ENCODE peak calls at places on chromosomes 1 and 21, in nine cellular contexts. D, P, L, Z, X, V, G, T and K are unnamed samples.

GRCh38 chr1:190320952-190321351 is 156.7 kb downstream of the BRINP3 start:
- DNase-seq in X (no peak), G (no peak), L (peak; percentile 10), P (no peak), T (no peak), D (peak; percentile 44), V (peak; percentile 69), Z (no peak), K (peak; percentile 13)

GRCh38 chr1:51410568-51411460 is 80.5 kb upstream of the TTC39A start:
- DNase-seq in G (no peak), T (no peak), Z (peak; percentile 34), D (peak; percentile 25), P (no peak), V (no peak), X (no peak), L (no peak), K (no peak)

GRCh38 chr1:110538082-110538481 is 19.1 kb upstream of the KCNA10 start:
- DNase-seq in X (no peak), G (no peak), Z (no peak), P (no peak), D (no peak), V (no peak), L (no peak), T (no peak), K (no peak)

GRCh38 chr1:222454782-222455181 is 93.1 kb downstream of the HHIPL2 start:
- DNase-seq in L (no peak), T (no peak), P (no peak), X (peak; percentile 22), D (no peak), V (no peak), G (no peak), Z (no peak), K (peak; percentile 27)

GRCh38 chr1:181545385-181545784 is 62.1 kb downstream of the CACNA1E start:
- DNase-seq in V (no peak), L (no peak), T (no peak), X (no peak), Z (no peak), G (no peak), P (no peak), D (no peak), K (no peak)

GRCh38 chr1:177922209-177922608 is 47.6 kb downstream of the SEC16B start:
- DNase-seq in Z (no peak), L (no peak), D (no peak), G (no peak), T (no peak), V (no peak), P (no peak), X (no peak), K (no peak)

GRCh38 chr1:63690966-63691365 is 82.9 kb upstream of the ROR1 start:
- DNase-seq in X (no peak), V (no peak), D (no peak), T (no peak), G (no peak), P (no peak), Z (no peak), L (no peak), K (no peak)

GRCh38 chr1:37152491-37152890 is 118.2 kb upstream of the GRIK3 start:
- DNase-seq in T (no peak), X (no peak), Z (no peak), L (no peak), P (no peak), V (no peak), G (no peak), D (no peak), K (no peak)

GRCh38 chr1:65949230-65949626 is 156.5 kb downstream of the PDE4B start:
- DNase-seq in G (no peak), P (no peak), D (no peak), V (peak; percentile 90), L (no peak), T (no peak), Z (no peak), X (peak; percentile 31), K (no peak)

GRCh38 chr1:214455971-214456867 is 95.2 kb downstream of the PTPN14 start:
- DNase-seq in V (no peak), X (no peak), L (no peak), G (no peak), P (no peak), D (no peak), Z (no peak), T (no peak), K (peak; percentile 59)

GRCh38 chr21:31203371-31204054 is 140.5 kb downstream of the TIAM1 start:
- DNase-seq in G (no peak), V (peak; percentile 45), X (no peak), D (peak; percentile 82), P (no peak), Z (no peak), T (no peak), L (no peak), K (peak; percentile 22)

GRCh38 chr1:64550505-64550904 is 80.6 kb downstream of the CACHD1 start:
- DNase-seq in T (no peak), G (no peak), Z (no peak), L (no peak), P (peak; percentile 65), D (no peak), X (no peak), V (no peak), K (peak; percentile 51)

GRCh38 chr1:61626820-61627219 is 98.1 kb downstream of the TM2D1 start:
- DNase-seq in L (no peak), V (no peak), T (no peak), D (no peak), X (no peak), G (no peak), P (no peak), Z (no peak), K (no peak)

GRCh38 chr1:15046487-15047165 is 106.9 kb upstream of the TMEM51 start:
- DNase-seq in T (peak; percentile 11), Z (peak; percentile 38), D (peak; percentile 79), L (peak; percentile 74), G (peak; percentile 60), V (peak; percentile 86), X (peak; percentile 65), P (peak; percentile 29), K (peak; percentile 63)

GRCh38 chr1:207823880-207824566 is 72.2 kb downstream of the CD46 start:
- DNase-seq in T (peak; percentile 69), D (peak; percentile 94), G (peak; percentile 92), X (peak; percentile 89), Z (peak; percentile 76), P (peak; percentile 74), L (peak; percentile 93), V (peak; percentile 98), K (peak; percentile 99)

GRCh38 chr1:109570414-109570813 is 22.0 kb downstream of the GNAI3 start:
- DNase-seq in T (no peak), X (no peak), G (no peak), Z (no peak), L (no peak), V (no peak), P (no peak), D (no peak), K (peak; percentile 95)

GRCh38 chr21:36087362-36088138 is 17.7 kb downstream of the CBR1 start:
- DNase-seq in Z (no peak), V (no peak), G (no peak), X (no peak), P (no peak), T (no peak), L (no peak), D (no peak), K (no peak)

GRCh38 chr1:193432979-193433587 is 246.7 kb upstream of the B3GALT2 start:
- DNase-seq in X (no peak), P (no peak), G (no peak), V (no peak), D (no peak), L (no peak), Z (no peak), T (no peak), K (no peak)

GRCh38 chr1:203342192-203342940 is 8.6 kb downstream of the FMOD start:
- DNase-seq in X (peak; percentile 59), Z (no peak), G (peak; percentile 83), L (no peak), T (no peak), P (peak; percentile 41), D (peak; percentile 17), V (peak; percentile 42), K (peak; percentile 35)

GRCh38 chr1:44776749-44777068 is 1.4 kb downstream of the RPS8 start:
- DNase-seq in D (no peak), Z (no peak), X (no peak), V (no peak), G (no peak), P (no peak), L (no peak), T (no peak), K (no peak)
- H3K4me3 ChIP-seq in D (peak overlapping the region; percentile 97), Z (peak overlapping the region; percentile 92), X (peak overlapping the region; percentile 93), V (peak overlapping the region; percentile 74), G (peak overlapping the region; percentile 96), P (peak overlapping the region; percentile 95), L (peak overlapping the region; percentile 92), T (peak overlapping the region; percentile 98), K (peak overlapping the region; percentile 88)

GRCh38 chr1:77961392-77961791 is 17.5 kb downstream of the FUBP1 start:
- DNase-seq in P (no peak), D (no peak), Z (no peak), X (no peak), V (no peak), G (no peak), T (no peak), L (no peak), K (no peak)
- H3K4me3 ChIP-seq in P (no peak overlapping the region), D (no peak overlapping the region), Z (no peak overlapping the region), X (no peak overlapping the region), V (no peak overlapping the region), G (no peak overlapping the region), T (no peak overlapping the region), L (no peak overlapping the region), K (no peak overlapping the region)

DNA sequence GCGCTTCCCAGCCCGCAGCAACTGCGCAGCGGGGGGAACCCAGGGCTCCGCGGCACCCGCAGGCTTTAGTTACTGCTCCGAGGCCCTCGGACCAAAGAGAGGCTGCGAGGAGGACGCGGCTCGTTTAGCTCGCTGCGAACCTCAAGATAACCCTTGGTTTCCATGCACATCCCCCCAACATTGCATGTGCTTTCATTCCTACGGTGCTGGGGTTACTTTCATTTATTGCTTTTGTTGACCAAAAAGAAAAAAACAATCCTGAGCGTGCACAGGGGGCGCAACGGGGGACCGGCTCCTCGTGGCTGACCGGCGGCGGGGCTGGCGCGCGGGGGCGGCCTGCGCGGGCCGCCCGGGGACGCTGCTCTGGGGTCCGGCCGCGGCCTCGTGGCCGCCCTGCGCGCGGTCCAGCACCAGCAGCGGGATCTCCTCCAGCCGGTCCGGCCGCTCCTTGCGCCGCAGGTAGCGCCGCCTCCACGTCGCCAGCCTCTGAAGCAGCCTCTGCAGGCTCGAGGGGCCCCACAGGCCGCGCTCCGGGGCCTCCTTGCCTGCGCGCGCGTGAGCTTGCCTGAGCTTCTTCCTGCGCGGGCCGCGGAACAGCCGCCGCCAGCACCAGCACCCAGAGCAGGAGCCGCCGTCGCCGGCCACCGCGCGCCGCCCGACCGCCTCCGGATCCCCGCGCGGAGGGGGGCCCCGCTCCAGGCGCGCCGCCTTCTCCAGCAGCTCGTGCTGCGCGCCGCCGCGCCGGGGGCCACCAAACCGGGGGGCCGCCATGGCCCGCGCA is 77.4 kb downstream of the DESI2 start:
- DNase-seq in T (no peak), G (no peak), X (peak; percentile 24), Z (peak; percentile 44), P (peak; percentile 9), L (no peak), V (peak; percentile 63), D (peak; percentile 49), K (peak; percentile 4)
- H3K4me3 ChIP-seq in T (peak overlapping the region; percentile 88), G (peak overlapping the region; percentile 43), X (peak overlapping the region; percentile 84), Z (peak overlapping the region; percentile 50), P (peak overlapping the region; percentile 33), L (peak overlapping the region; percentile 57), V (peak overlapping the region; percentile 56), D (peak overlapping the region; percentile 41), K (peak overlapping the region; percentile 44)

DNA sequence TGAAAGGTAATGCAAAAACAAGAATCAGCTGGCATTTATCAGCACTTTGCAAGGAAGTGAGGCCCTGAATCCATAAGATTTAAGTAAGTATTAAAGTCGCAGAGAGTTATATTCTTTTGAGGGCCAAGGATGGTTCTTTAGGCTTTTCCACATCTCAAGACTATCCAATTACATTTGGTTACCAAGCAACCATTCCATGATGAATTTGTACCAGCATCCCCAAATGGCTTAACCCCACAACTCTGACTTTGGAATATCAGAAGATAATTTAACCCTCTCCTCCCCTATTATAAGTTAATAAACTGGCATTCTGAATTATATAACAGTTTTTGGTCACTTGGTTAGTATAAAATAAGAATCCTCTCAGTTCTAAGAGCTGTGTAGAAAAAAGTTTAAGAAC is 2.8 kb downstream of the PHTF1 start:
- DNase-seq in L (no peak), X (no peak), P (no peak), T (no peak), Z (no peak), D (no peak), V (no peak), G (no peak), K (no peak)
- H3K4me3 ChIP-seq in L (no peak overlapping the region), X (no peak overlapping the region), P (no peak overlapping the region), T (no peak overlapping the region), Z (no peak overlapping the region), D (no peak overlapping the region), V (no peak overlapping the region), G (no peak overlapping the region), K (no peak overlapping the region)